ENCODE peak calls at places on chromosomes 1 and 21, in nine cellular contexts. W, S, I, Q, Y, E, T, A and X are unnamed samples.

GRCh38 chr1:116067564-116067887 is 43.7 kb upstream of the MAB21L3 start:
- DNase-seq in Q (no peak), I (peak; percentile 97), A (no peak), W (no peak), E (no peak), S (no peak), T (no peak), Y (peak; percentile 71), X (no peak)

GRCh38 chr1:201476670-201477344 is 7.8 kb upstream of the PHLDA3 start:
- DNase-seq in I (no peak), W (peak; percentile 14), Q (no peak), A (no peak), Y (no peak), S (no peak), E (no peak), T (no peak), X (no peak)

GRCh38 chr1:30886710-30887428 is 21.7 kb downstream of the SDC3 start:
- DNase-seq in Y (no peak), T (no peak), A (no peak), W (no peak), I (no peak), E (no peak), Q (no peak), S (no peak), X (no peak)

GRCh38 chr1:220084460-220084859 is 5.1 kb downstream of the BPNT1 start:
- DNase-seq in Q (no peak), E (no peak), I (peak; percentile 9), S (no peak), T (no peak), A (no peak), W (no peak), Y (no peak), X (no peak)

GRCh38 chr1:62687903-62688686 is at the start of gene DOCK7:
- DNase-seq in W (peak; percentile 76), Q (peak; percentile 44), I (peak; percentile 83), E (peak; percentile 26), A (peak; percentile 83), Y (peak; percentile 70), T (peak; percentile 36), S (peak; percentile 68), X (peak; percentile 36)

GRCh38 chr1:90475623-90476022 is 241.5 kb downstream of the BARHL2 start:
- DNase-seq in E (peak; percentile 26), W (no peak), A (no peak), S (no peak), I (no peak), Y (no peak), Q (no peak), T (no peak), X (no peak)

GRCh38 chr1:208988811-208989222 is 594.7 kb upstream of the CAMK1G start:
- DNase-seq in Q (no peak), I (peak; percentile 79), T (no peak), E (no peak), W (no peak), S (peak; percentile 10), Y (no peak), A (no peak), X (peak; percentile 47)

GRCh38 chr1:240149488-240150094 is 57.9 kb downstream of the FMN2 start:
- DNase-seq in E (peak; percentile 9), T (no peak), A (peak; percentile 12), Y (no peak), I (peak; percentile 56), Q (no peak), S (no peak), W (no peak), X (peak; percentile 22)

GRCh38 chr21:42737969-42738590 is 84.7 kb downstream of the PDE9A start:
- DNase-seq in T (no peak), E (no peak), Q (peak; percentile 17), W (no peak), I (peak; percentile 45), S (peak; percentile 19), A (no peak), Y (no peak), X (peak; percentile 59)

GRCh38 chr1:204714861-204715511 is 29.4 kb upstream of the LRRN2 start:
- DNase-seq in A (no peak), Q (no peak), W (no peak), I (no peak), T (no peak), Y (no peak), E (peak; percentile 89), S (no peak), X (no peak)